ENCODE peak calls at places on chromosome 19, in five cellular contexts. One of them, this sample, is unnamed.

GRCh38 chr19:23392706-23393105 is 2.6 kb downstream of the ZNF91 start:
- DNase-seq in upper lobe of right lung: no peak
- DNase-seq in heart right ventricle: no peak
- DNase-seq in left lung: no peak
- DNase-seq in Panc1: no peak
- DNase-seq in this sample: no peak

GRCh38 chr19:6340493-6341201 is 7.2 kb upstream of the ACER1 start:
- DNase-seq in upper lobe of right lung: no peak
- DNase-seq in Panc1: no peak
- DNase-seq in left lung: no peak
- DNase-seq in heart right ventricle: no peak
- DNase-seq in this sample: no peak

GRCh38 chr19:29450306-29450705 is 75.5 kb upstream of the VSTM2B start:
- DNase-seq in left lung: no peak
- DNase-seq in upper lobe of right lung: peak; percentile 22
- DNase-seq in Panc1: no peak
- DNase-seq in heart right ventricle: no peak
- DNase-seq in this sample: no peak

GRCh38 chr19:46297700-46298476 is 1.0 kb downstream of the HIF3A start:
- DNase-seq in left lung: no peak
- DNase-seq in heart right ventricle: peak; percentile 89
- DNase-seq in Panc1: no peak
- DNase-seq in upper lobe of right lung: peak; percentile 82
- DNase-seq in this sample: no peak

GRCh38 chr19:32035611-32036010 is 309.8 kb upstream of the ZNF507 start:
- DNase-seq in left lung: no peak
- DNase-seq in Panc1: no peak
- DNase-seq in upper lobe of right lung: no peak
- DNase-seq in heart right ventricle: no peak
- DNase-seq in this sample: no peak

GRCh38 chr19:44712864-44713515 is 14.0 kb downstream of the CEACAM16 start:
- DNase-seq in upper lobe of right lung: no peak
- DNase-seq in left lung: no peak
- DNase-seq in Panc1: no peak
- DNase-seq in heart right ventricle: no peak
- DNase-seq in this sample: peak; percentile 65

GRCh38 chr19:11251650-11252314 is 10.5 kb downstream of the DOCK6 start:
- DNase-seq in left lung: no peak
- DNase-seq in heart right ventricle: no peak
- DNase-seq in Panc1: no peak
- DNase-seq in upper lobe of right lung: no peak
- DNase-seq in this sample: no peak

GRCh38 chr19:9729162-9729561 is 39.4 kb downstream of the ZNF846 start:
- DNase-seq in heart right ventricle: no peak
- DNase-seq in upper lobe of right lung: no peak
- DNase-seq in left lung: no peak
- DNase-seq in Panc1: no peak
- DNase-seq in this sample: no peak

GRCh38 chr19:55447421-55448174 is 4.5 kb upstream of the SHISA7 start:
- DNase-seq in left lung: no peak
- DNase-seq in heart right ventricle: no peak
- DNase-seq in upper lobe of right lung: no peak
- DNase-seq in Panc1: no peak
- DNase-seq in this sample: no peak

GRCh38 chr19:19444694-19445155 is 39.2 kb downstream of the GATAD2A start:
- DNase-seq in Panc1: no peak
- DNase-seq in heart right ventricle: no peak
- DNase-seq in left lung: no peak
- DNase-seq in upper lobe of right lung: no peak
- DNase-seq in this sample: no peak
- H3K4me1 ChIP-seq in Panc1: no peaks in the 10 kb centered on the region
- H3K4me1 ChIP-seq in heart right ventricle: peaks cover 41% of the 10 kb centered on the region
- H3K4me1 ChIP-seq in left lung: peaks cover 59% of the 10 kb centered on the region
- H3K4me1 ChIP-seq in upper lobe of right lung: peaks cover 35% of the 10 kb centered on the region
- H3K4me1 ChIP-seq in this sample: peaks cover 13% of the 10 kb centered on the region

GRCh38 chr19:2051771-2052704 is 994 bp upstream of the MKNK2 start:
- DNase-seq in heart right ventricle: peak; percentile 75
- DNase-seq in left lung: no peak
- DNase-seq in Panc1: no peak
- DNase-seq in upper lobe of right lung: no peak
- DNase-seq in this sample: no peak
- H3K4me1 ChIP-seq in heart right ventricle: peaks cover 86% of the 10 kb centered on the region
- H3K4me1 ChIP-seq in left lung: peaks cover 67% of the 10 kb centered on the region
- H3K4me1 ChIP-seq in Panc1: peaks cover 50% of the 10 kb centered on the region
- H3K4me1 ChIP-seq in upper lobe of right lung: peaks cover 68% of the 10 kb centered on the region
- H3K4me1 ChIP-seq in this sample: peaks cover 83% of the 10 kb centered on the region

DNA sequence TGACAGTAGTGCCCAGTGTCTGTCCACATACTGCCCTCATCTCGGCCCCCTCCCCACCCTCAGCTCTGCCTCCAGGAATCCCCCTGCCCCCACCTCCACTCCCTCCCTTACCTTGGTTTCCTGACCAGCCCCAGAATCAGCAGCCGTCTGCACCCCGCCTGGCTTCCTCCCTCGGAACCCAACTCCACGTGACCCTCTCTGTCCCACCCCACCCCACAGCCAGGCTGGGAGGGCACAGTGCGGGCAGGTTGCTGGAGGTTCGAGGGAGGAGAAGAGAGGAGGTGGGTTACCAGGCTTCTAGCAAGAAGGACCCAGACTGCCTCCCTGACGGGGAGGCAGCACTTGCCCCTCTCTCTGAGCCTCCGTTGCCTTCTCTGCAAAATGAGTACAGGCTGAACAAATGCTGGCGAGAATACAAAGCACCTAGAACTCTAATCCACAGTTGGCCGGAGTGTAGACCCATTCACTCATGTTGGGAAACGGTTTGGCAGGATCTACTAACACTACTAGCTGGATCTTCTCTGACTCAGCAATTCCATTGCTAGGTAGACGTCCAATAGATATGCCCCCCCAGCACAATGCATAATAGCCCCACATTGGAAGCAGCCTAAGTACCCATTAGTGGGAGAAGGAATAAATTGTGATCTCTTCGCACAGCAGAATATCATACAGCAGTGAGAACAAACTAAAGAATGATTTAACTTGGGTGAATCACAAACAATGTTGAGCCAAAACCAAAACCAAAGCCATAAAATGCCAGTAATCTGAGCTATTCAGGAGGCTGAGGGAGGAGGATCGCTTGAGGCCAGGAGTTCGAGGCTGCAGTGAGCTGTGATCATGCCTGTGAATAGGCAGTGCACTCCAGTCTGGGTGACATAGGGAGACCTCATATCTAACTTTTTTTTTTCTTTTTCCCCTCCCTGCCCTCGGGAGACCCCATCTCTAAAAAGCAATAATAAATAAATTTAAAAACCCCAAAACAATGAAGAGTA is at the start of gene RASAL3:
- DNase-seq in upper lobe of right lung: no peak
- DNase-seq in left lung: peak; percentile 55
- DNase-seq in heart right ventricle: peak; percentile 32
- DNase-seq in Panc1: no peak
- DNase-seq in this sample: no peak
- H3K4me1 ChIP-seq in upper lobe of right lung: peaks cover 6% of the 10 kb centered on the region
- H3K4me1 ChIP-seq in left lung: peaks cover 63% of the 10 kb centered on the region
- H3K4me1 ChIP-seq in heart right ventricle: peaks cover 6% of the 10 kb centered on the region
- H3K4me1 ChIP-seq in Panc1: no peaks in the 10 kb centered on the region
- H3K4me1 ChIP-seq in this sample: peaks cover 33% of the 10 kb centered on the region

GRCh38 chr19:38684078-38684861 is 36.8 kb downstream of the ACTN4 start:
- DNase-seq in Panc1: peak; percentile 100
- DNase-seq in heart right ventricle: peak; percentile 55
- DNase-seq in upper lobe of right lung: peak; percentile 79
- DNase-seq in left lung: peak; percentile 85
- DNase-seq in this sample: no peak
- H3K4me1 ChIP-seq in Panc1: peaks cover 100% of the 10 kb centered on the region
- H3K4me1 ChIP-seq in heart right ventricle: peaks cover 97% of the 10 kb centered on the region
- H3K4me1 ChIP-seq in upper lobe of right lung: peaks cover 93% of the 10 kb centered on the region
- H3K4me1 ChIP-seq in left lung: peaks cover 100% of the 10 kb centered on the region
- H3K4me1 ChIP-seq in this sample: peaks cover 99% of the 10 kb centered on the region

GRCh38 chr19:1418494-1418775 is 11.0 kb downstream of the DAZAP1 start:
- DNase-seq in upper lobe of right lung: no peak
- DNase-seq in left lung: no peak
- DNase-seq in heart right ventricle: no peak
- DNase-seq in Panc1: no peak
- DNase-seq in this sample: no peak
- H3K4me1 ChIP-seq in upper lobe of right lung: peaks cover 44% of the 10 kb centered on the region
- H3K4me1 ChIP-seq in left lung: peaks cover 48% of the 10 kb centered on the region
- H3K4me1 ChIP-seq in heart right ventricle: peaks cover 58% of the 10 kb centered on the region
- H3K4me1 ChIP-seq in Panc1: peaks cover 24% of the 10 kb centered on the region
- H3K4me1 ChIP-seq in this sample: peaks cover 64% of the 10 kb centered on the region